ENCODE peak calls at places on chromosomes 12 and 14, in seven cellular contexts. One of them, this sample, is unnamed.

GRCh38 chr14:96902004-96902403 is 104.8 kb downstream of the VRK1 start:
- DNase-seq in caudate nucleus: no peak
- DNase-seq in activated CD8-positive, alpha-beta T cell treated with anti-CD3 and anti-CD28 coated beads for 36 hours: no peak
- DNase-seq in cerebellum: no peak
- DNase-seq in WTC11: no peak
- DNase-seq in NCI-H1930: no peak
- DNase-seq in H9: no peak
- DNase-seq in this sample: no peak

GRCh38 chr12:57754411-57755193 is at the start of gene MARCHF9:
- DNase-seq in caudate nucleus: peak
- DNase-seq in activated CD8-positive, alpha-beta T cell treated with anti-CD3 and anti-CD28 coated beads for 36 hours: peak
- DNase-seq in cerebellum: peak
- DNase-seq in WTC11: peak
- DNase-seq in NCI-H1930: peak
- DNase-seq in H9: peak
- DNase-seq in this sample: no peak

GRCh38 chr14:48943913-48944312 is 642.3 kb downstream of the RPS29 start:
- DNase-seq in caudate nucleus: no peak
- DNase-seq in activated CD8-positive, alpha-beta T cell treated with anti-CD3 and anti-CD28 coated beads for 36 hours: no peak
- DNase-seq in cerebellum: no peak
- DNase-seq in WTC11: no peak
- DNase-seq in NCI-H1930: no peak
- DNase-seq in H9: no peak
- DNase-seq in this sample: no peak

GRCh38 chr12:90305379-90305778 is 596.7 kb upstream of the ATP2B1 start:
- DNase-seq in caudate nucleus: no peak
- DNase-seq in activated CD8-positive, alpha-beta T cell treated with anti-CD3 and anti-CD28 coated beads for 36 hours: no peak
- DNase-seq in cerebellum: no peak
- DNase-seq in WTC11: peak
- DNase-seq in NCI-H1930: no peak
- DNase-seq in H9: peak
- DNase-seq in this sample: no peak

GRCh38 chr14:104252256-104253215 is 114.1 kb downstream of the KIF26A start:
- DNase-seq in caudate nucleus: no peak
- DNase-seq in activated CD8-positive, alpha-beta T cell treated with anti-CD3 and anti-CD28 coated beads for 36 hours: no peak
- DNase-seq in cerebellum: no peak
- DNase-seq in WTC11: no peak
- DNase-seq in NCI-H1930: no peak
- DNase-seq in H9: peak
- DNase-seq in this sample: no peak

GRCh38 chr12:132602578-132603239 is 7.7 kb downstream of the LRCOL1 start:
- DNase-seq in caudate nucleus: no peak
- DNase-seq in activated CD8-positive, alpha-beta T cell treated with anti-CD3 and anti-CD28 coated beads for 36 hours: no peak
- DNase-seq in cerebellum: no peak
- DNase-seq in WTC11: no peak
- DNase-seq in NCI-H1930: no peak
- DNase-seq in H9: no peak
- DNase-seq in this sample: no peak

GRCh38 chr14:95359974-95360826 is 40.5 kb upstream of the CLMN start:
- DNase-seq in caudate nucleus: peak
- DNase-seq in activated CD8-positive, alpha-beta T cell treated with anti-CD3 and anti-CD28 coated beads for 36 hours: no peak
- DNase-seq in cerebellum: no peak
- DNase-seq in WTC11: peak
- DNase-seq in NCI-H1930: no peak
- DNase-seq in H9: peak
- DNase-seq in this sample: peak

GRCh38 chr14:90827919-90828610 is 11.8 kb upstream of the TTC7B start:
- DNase-seq in caudate nucleus: peak
- DNase-seq in activated CD8-positive, alpha-beta T cell treated with anti-CD3 and anti-CD28 coated beads for 36 hours: peak
- DNase-seq in cerebellum: peak
- DNase-seq in WTC11: peak
- DNase-seq in NCI-H1930: peak
- DNase-seq in H9: peak
- DNase-seq in this sample: peak

GRCh38 chr14:101559624-101560533 is 1.4 kb upstream of the DIO3 start:
- DNase-seq in caudate nucleus: no peak
- DNase-seq in activated CD8-positive, alpha-beta T cell treated with anti-CD3 and anti-CD28 coated beads for 36 hours: no peak
- DNase-seq in cerebellum: no peak
- DNase-seq in WTC11: peak
- DNase-seq in NCI-H1930: no peak
- DNase-seq in H9: peak
- DNase-seq in this sample: no peak

GRCh38 chr14:21092147-21093011 is 6.1 kb downstream of the ZNF219 start:
- DNase-seq in caudate nucleus: peak
- DNase-seq in activated CD8-positive, alpha-beta T cell treated with anti-CD3 and anti-CD28 coated beads for 36 hours: peak
- DNase-seq in cerebellum: peak
- DNase-seq in WTC11: peak
- DNase-seq in NCI-H1930: no peak
- DNase-seq in H9: peak
- DNase-seq in this sample: peak

GRCh38 chr12:77133566-77133965 is 68.2 kb upstream of the E2F7 start:
- DNase-seq in caudate nucleus: no peak
- DNase-seq in activated CD8-positive, alpha-beta T cell treated with anti-CD3 and anti-CD28 coated beads for 36 hours: peak
- DNase-seq in cerebellum: no peak
- DNase-seq in WTC11: peak
- DNase-seq in NCI-H1930: no peak
- DNase-seq in H9: peak
- DNase-seq in this sample: peak

GRCh38 chr12:25903603-25904245 is 54.8 kb upstream of the RASSF8 start:
- DNase-seq in caudate nucleus: no peak
- DNase-seq in activated CD8-positive, alpha-beta T cell treated with anti-CD3 and anti-CD28 coated beads for 36 hours: no peak
- DNase-seq in cerebellum: no peak
- DNase-seq in WTC11: no peak
- DNase-seq in NCI-H1930: no peak
- DNase-seq in H9: no peak
- DNase-seq in this sample: no peak

GRCh38 chr14:72801381-72801812 is 92.5 kb downstream of the DPF3 start:
- DNase-seq in caudate nucleus: no peak
- DNase-seq in activated CD8-positive, alpha-beta T cell treated with anti-CD3 and anti-CD28 coated beads for 36 hours: peak
- DNase-seq in cerebellum: peak
- DNase-seq in WTC11: no peak
- DNase-seq in NCI-H1930: no peak
- DNase-seq in H9: no peak
- DNase-seq in this sample: no peak

GRCh38 chr12:45327823-45328383 is 112.0 kb downstream of the ANO6 start:
- DNase-seq in caudate nucleus: no peak
- DNase-seq in activated CD8-positive, alpha-beta T cell treated with anti-CD3 and anti-CD28 coated beads for 36 hours: no peak
- DNase-seq in cerebellum: no peak
- DNase-seq in WTC11: no peak
- DNase-seq in NCI-H1930: no peak
- DNase-seq in H9: no peak
- DNase-seq in this sample: no peak

GRCh38 chr14:32011225-32011624 is 65.9 kb upstream of the ARHGAP5 start:
- DNase-seq in caudate nucleus: no peak
- DNase-seq in activated CD8-positive, alpha-beta T cell treated with anti-CD3 and anti-CD28 coated beads for 36 hours: no peak
- DNase-seq in cerebellum: no peak
- DNase-seq in WTC11: no peak
- DNase-seq in NCI-H1930: no peak
- DNase-seq in H9: no peak
- DNase-seq in this sample: no peak

GRCh38 chr14:81437226-81437625 is 37.1 kb upstream of the STON2 start:
- DNase-seq in caudate nucleus: no peak
- DNase-seq in activated CD8-positive, alpha-beta T cell treated with anti-CD3 and anti-CD28 coated beads for 36 hours: no peak
- DNase-seq in cerebellum: no peak
- DNase-seq in WTC11: no peak
- DNase-seq in NCI-H1930: no peak
- DNase-seq in H9: no peak
- DNase-seq in this sample: no peak

GRCh38 chr12:56931474-56931978 is 2.7 kb downstream of the SDR9C7 start:
- DNase-seq in caudate nucleus: no peak
- DNase-seq in activated CD8-positive, alpha-beta T cell treated with anti-CD3 and anti-CD28 coated beads for 36 hours: peak
- DNase-seq in cerebellum: no peak
- DNase-seq in WTC11: no peak
- DNase-seq in NCI-H1930: no peak
- DNase-seq in H9: no peak
- DNase-seq in this sample: no peak

GRCh38 chr12:132396657-132397056 is 67.3 kb upstream of the GALNT9 start:
- DNase-seq in caudate nucleus: no peak
- DNase-seq in activated CD8-positive, alpha-beta T cell treated with anti-CD3 and anti-CD28 coated beads for 36 hours: no peak
- DNase-seq in cerebellum: no peak
- DNase-seq in WTC11: peak
- DNase-seq in NCI-H1930: no peak
- DNase-seq in H9: no peak
- DNase-seq in this sample: no peak

GRCh38 chr12:95731519-95731958 is 59.0 kb downstream of the NTN4 start:
- DNase-seq in caudate nucleus: no peak
- DNase-seq in activated CD8-positive, alpha-beta T cell treated with anti-CD3 and anti-CD28 coated beads for 36 hours: no peak
- DNase-seq in cerebellum: no peak
- DNase-seq in WTC11: no peak
- DNase-seq in NCI-H1930: no peak
- DNase-seq in H9: no peak
- DNase-seq in this sample: no peak

GRCh38 chr12:124861492-124861891 is 2.2 kb downstream of the SCARB1 start:
- DNase-seq in caudate nucleus: peak
- DNase-seq in activated CD8-positive, alpha-beta T cell treated with anti-CD3 and anti-CD28 coated beads for 36 hours: no peak
- DNase-seq in cerebellum: peak
- DNase-seq in WTC11: no peak
- DNase-seq in NCI-H1930: no peak
- DNase-seq in H9: no peak
- DNase-seq in this sample: peak

GRCh38 chr14:29098625-29099024 is 332.0 kb downstream of the FOXG1 start:
- DNase-seq in caudate nucleus: no peak
- DNase-seq in activated CD8-positive, alpha-beta T cell treated with anti-CD3 and anti-CD28 coated beads for 36 hours: no peak
- DNase-seq in cerebellum: no peak
- DNase-seq in WTC11: no peak
- DNase-seq in NCI-H1930: no peak
- DNase-seq in H9: no peak
- DNase-seq in this sample: no peak

GRCh38 chr14:87877877-87878276 is 115.1 kb downstream of the GALC start:
- DNase-seq in caudate nucleus: no peak
- DNase-seq in activated CD8-positive, alpha-beta T cell treated with anti-CD3 and anti-CD28 coated beads for 36 hours: no peak
- DNase-seq in cerebellum: no peak
- DNase-seq in WTC11: no peak
- DNase-seq in NCI-H1930: no peak
- DNase-seq in H9: no peak
- DNase-seq in this sample: no peak

GRCh38 chr14:85625925-85626585 is 96.1 kb downstream of the FLRT2 start:
- DNase-seq in caudate nucleus: no peak
- DNase-seq in activated CD8-positive, alpha-beta T cell treated with anti-CD3 and anti-CD28 coated beads for 36 hours: no peak
- DNase-seq in cerebellum: no peak
- DNase-seq in WTC11: no peak
- DNase-seq in NCI-H1930: no peak
- DNase-seq in H9: no peak
- DNase-seq in this sample: no peak

GRCh38 chr14:54395716-54396115 is 1.1 kb upstream of the CDKN3 start:
- DNase-seq in caudate nucleus: no peak
- DNase-seq in activated CD8-positive, alpha-beta T cell treated with anti-CD3 and anti-CD28 coated beads for 36 hours: no peak
- DNase-seq in cerebellum: no peak
- DNase-seq in WTC11: no peak
- DNase-seq in NCI-H1930: no peak
- DNase-seq in H9: no peak
- DNase-seq in this sample: no peak

GRCh38 chr12:76909290-76909689 is 30.5 kb upstream of the CSRP2 start:
- DNase-seq in caudate nucleus: no peak
- DNase-seq in activated CD8-positive, alpha-beta T cell treated with anti-CD3 and anti-CD28 coated beads for 36 hours: no peak
- DNase-seq in cerebellum: no peak
- DNase-seq in WTC11: no peak
- DNase-seq in NCI-H1930: no peak
- DNase-seq in H9: peak
- DNase-seq in this sample: no peak

GRCh38 chr12:4800555-4800954 is 80.4 kb downstream of the GALNT8 start:
- DNase-seq in caudate nucleus: no peak
- DNase-seq in activated CD8-positive, alpha-beta T cell treated with anti-CD3 and anti-CD28 coated beads for 36 hours: no peak
- DNase-seq in cerebellum: no peak
- DNase-seq in WTC11: no peak
- DNase-seq in NCI-H1930: no peak
- DNase-seq in H9: no peak
- DNase-seq in this sample: no peak

GRCh38 chr12:10301103-10301502 is 6.6 kb upstream of the KLRD1 start:
- DNase-seq in caudate nucleus: no peak
- DNase-seq in activated CD8-positive, alpha-beta T cell treated with anti-CD3 and anti-CD28 coated beads for 36 hours: peak
- DNase-seq in cerebellum: no peak
- DNase-seq in WTC11: no peak
- DNase-seq in NCI-H1930: no peak
- DNase-seq in H9: no peak
- DNase-seq in this sample: no peak

GRCh38 chr14:92987148-92987570 is 64.2 kb downstream of the CHGA start:
- DNase-seq in caudate nucleus: no peak
- DNase-seq in activated CD8-positive, alpha-beta T cell treated with anti-CD3 and anti-CD28 coated beads for 36 hours: no peak
- DNase-seq in cerebellum: no peak
- DNase-seq in WTC11: no peak
- DNase-seq in NCI-H1930: no peak
- DNase-seq in H9: no peak
- DNase-seq in this sample: no peak

GRCh38 chr14:73188501-73188903 is 48.8 kb upstream of the PAPLN start:
- DNase-seq in caudate nucleus: no peak
- DNase-seq in activated CD8-positive, alpha-beta T cell treated with anti-CD3 and anti-CD28 coated beads for 36 hours: no peak
- DNase-seq in cerebellum: no peak
- DNase-seq in WTC11: no peak
- DNase-seq in NCI-H1930: no peak
- DNase-seq in H9: no peak
- DNase-seq in this sample: no peak

GRCh38 chr12:88866881-88867280 is 286.6 kb upstream of the KITLG start:
- DNase-seq in caudate nucleus: no peak
- DNase-seq in activated CD8-positive, alpha-beta T cell treated with anti-CD3 and anti-CD28 coated beads for 36 hours: no peak
- DNase-seq in cerebellum: no peak
- DNase-seq in WTC11: no peak
- DNase-seq in NCI-H1930: no peak
- DNase-seq in H9: no peak
- DNase-seq in this sample: no peak

GRCh38 chr14:103641181-103641580 is 12.2 kb downstream of the KLC1 start:
- DNase-seq in caudate nucleus: no peak
- DNase-seq in activated CD8-positive, alpha-beta T cell treated with anti-CD3 and anti-CD28 coated beads for 36 hours: no peak
- DNase-seq in cerebellum: no peak
- DNase-seq in WTC11: no peak
- DNase-seq in NCI-H1930: no peak
- DNase-seq in H9: no peak
- DNase-seq in this sample: no peak

GRCh38 chr12:42539696-42540095 is 49.9 kb downstream of the PRICKLE1 start:
- DNase-seq in caudate nucleus: no peak
- DNase-seq in activated CD8-positive, alpha-beta T cell treated with anti-CD3 and anti-CD28 coated beads for 36 hours: no peak
- DNase-seq in cerebellum: no peak
- DNase-seq in WTC11: no peak
- DNase-seq in NCI-H1930: no peak
- DNase-seq in H9: no peak
- DNase-seq in this sample: no peak

GRCh38 chr14:74084277-74085046 is at the start of the genes ALDH6A1 and LIN52:
- DNase-seq in caudate nucleus: peak
- DNase-seq in activated CD8-positive, alpha-beta T cell treated with anti-CD3 and anti-CD28 coated beads for 36 hours: peak
- DNase-seq in cerebellum: peak
- DNase-seq in WTC11: peak
- DNase-seq in NCI-H1930: peak
- DNase-seq in H9: peak
- DNase-seq in this sample: peak

GRCh38 chr12:130832561-130833209 is 6.4 kb downstream of the STX2 start:
- DNase-seq in caudate nucleus: peak
- DNase-seq in activated CD8-positive, alpha-beta T cell treated with anti-CD3 and anti-CD28 coated beads for 36 hours: peak
- DNase-seq in cerebellum: no peak
- DNase-seq in WTC11: no peak
- DNase-seq in NCI-H1930: no peak
- DNase-seq in H9: peak
- DNase-seq in this sample: peak

GRCh38 chr12:117151195-117152031 is 38.9 kb downstream of the FBXO21 start:
- DNase-seq in caudate nucleus: peak
- DNase-seq in activated CD8-positive, alpha-beta T cell treated with anti-CD3 and anti-CD28 coated beads for 36 hours: peak
- DNase-seq in cerebellum: peak
- DNase-seq in WTC11: peak
- DNase-seq in NCI-H1930: peak
- DNase-seq in H9: peak
- DNase-seq in this sample: no peak

GRCh38 chr14:100822921-100823320 is 3.0 kb upstream of the MEG3 start:
- DNase-seq in caudate nucleus: no peak
- DNase-seq in activated CD8-positive, alpha-beta T cell treated with anti-CD3 and anti-CD28 coated beads for 36 hours: no peak
- DNase-seq in cerebellum: no peak
- DNase-seq in WTC11: no peak
- DNase-seq in NCI-H1930: no peak
- DNase-seq in H9: no peak
- DNase-seq in this sample: no peak

This sample was measured in C1 segment of cervical spinal cord.